ENCODE peak calls at places on chromosome 3, in nine cellular contexts. C is lower leg skin, O is left ventricle myocardium inferior, V is astrocyte, L is colonic mucosa, Z is upper lobe of left lung, Y is dorsolateral prefrontal cortex, K is left lung, I is psoas muscle. A is an unnamed sample.

GRCh38 chr3:123739754-123740153 is 144.4 kb downstream of the MYLK start:
- DNase-seq in V (peak; percentile 89), C (peak; percentile 15), L (no peak), Z (no peak), O (no peak), Y (no peak), I (no peak), K (no peak), A (peak; percentile 70)

GRCh38 chr3:15305366-15305844 is 27.0 kb downstream of the SH3BP5 start:
- DNase-seq in K (no peak), V (peak; percentile 77), C (no peak), I (no peak), Z (no peak), Y (no peak), O (no peak), L (no peak), A (no peak)

GRCh38 chr3:146589899-146590508 is 15.1 kb downstream of the PLSCR5 start:
- DNase-seq in K (no peak), I (no peak), Z (no peak), C (no peak), Y (no peak), L (peak; percentile 29), O (no peak), V (peak; percentile 13), A (peak; percentile 63)

GRCh38 chr3:66268864-66269263 is 48.1 kb downstream of the SLC25A26 start:
- DNase-seq in K (no peak), Z (no peak), O (no peak), L (no peak), V (no peak), Y (no peak), I (no peak), C (no peak), A (no peak)

GRCh38 chr3:193605876-193606275 is 12.9 kb downstream of the OPA1 start:
- DNase-seq in L (peak; percentile 74), K (no peak), I (no peak), Y (no peak), V (peak; percentile 36), O (no peak), Z (no peak), C (no peak), A (peak; percentile 69)

GRCh38 chr3:197787412-197787811 is 3.6 kb upstream of the LRCH3 start:
- DNase-seq in Y (no peak), K (no peak), Z (no peak), I (no peak), V (no peak), O (no peak), L (no peak), C (no peak), A (no peak)

GRCh38 chr3:29285356-29286070 is 4.6 kb downstream of the RBMS3 start:
- DNase-seq in Z (no peak), O (no peak), V (peak; percentile 22), Y (no peak), C (no peak), K (no peak), I (no peak), L (no peak), A (no peak)

GRCh38 chr3:169389925-169390253 is 273.6 kb downstream of the MECOM start:
- DNase-seq in I (no peak), K (no peak), V (no peak), O (no peak), C (no peak), Z (no peak), L (peak; percentile 48), Y (no peak), A (no peak)

GRCh38 chr3:12178091-12178820 is 19.5 kb upstream of the TIMP4 start:
- DNase-seq in Y (no peak), Z (no peak), K (peak; percentile 64), O (peak; percentile 57), L (no peak), I (peak; percentile 52), C (peak; percentile 90), V (peak; percentile 54), A (peak; percentile 49)

GRCh38 chr3:50515565-50516047 is 12.2 kb upstream of the CACNA2D2 start:
- DNase-seq in Y (no peak), Z (no peak), V (no peak), I (peak; percentile 31), C (no peak), K (peak; percentile 40), O (peak; percentile 46), L (peak; percentile 28), A (peak; percentile 25)

GRCh38 chr3:89180334-89180733 is 72.9 kb downstream of the EPHA3 start:
- DNase-seq in I (no peak), L (no peak), O (no peak), Z (no peak), Y (no peak), V (peak; percentile 12), C (no peak), K (no peak), A (peak; percentile 20)

GRCh38 chr3:45906681-45907220 is 20.4 kb downstream of the CCR9 start:
- DNase-seq in C (peak; percentile 21), L (no peak), Z (no peak), V (peak; percentile 78), O (no peak), Y (no peak), K (no peak), I (peak; percentile 43), A (peak; percentile 64)

GRCh38 chr3:57752307-57752706 is 3.8 kb upstream of the SLMAP start:
- DNase-seq in L (peak; percentile 62), V (peak; percentile 73), I (no peak), C (no peak), O (no peak), Z (no peak), K (no peak), Y (no peak), A (no peak)

GRCh38 chr3:195914648-195915473 is 6.5 kb upstream of the TNK2 start:
- DNase-seq in I (peak; percentile 97), C (peak; percentile 99), Y (peak; percentile 96), V (peak; percentile 94), O (peak; percentile 92), K (peak; percentile 92), Z (no peak), L (peak; percentile 94), A (peak; percentile 97)

GRCh38 chr3:135516143-135516542 is 449.4 kb upstream of the PPP2R3A start:
- DNase-seq in Z (no peak), Y (no peak), V (peak; percentile 57), C (no peak), O (no peak), K (no peak), L (no peak), I (no peak), A (peak; percentile 5)

GRCh38 chr3:78086150-78086549 is 1046.3 kb downstream of the ROBO2 start:
- DNase-seq in K (no peak), I (no peak), L (no peak), O (no peak), Y (no peak), Z (no peak), V (peak; percentile 1), C (no peak), A (peak; percentile 18)

DNA sequence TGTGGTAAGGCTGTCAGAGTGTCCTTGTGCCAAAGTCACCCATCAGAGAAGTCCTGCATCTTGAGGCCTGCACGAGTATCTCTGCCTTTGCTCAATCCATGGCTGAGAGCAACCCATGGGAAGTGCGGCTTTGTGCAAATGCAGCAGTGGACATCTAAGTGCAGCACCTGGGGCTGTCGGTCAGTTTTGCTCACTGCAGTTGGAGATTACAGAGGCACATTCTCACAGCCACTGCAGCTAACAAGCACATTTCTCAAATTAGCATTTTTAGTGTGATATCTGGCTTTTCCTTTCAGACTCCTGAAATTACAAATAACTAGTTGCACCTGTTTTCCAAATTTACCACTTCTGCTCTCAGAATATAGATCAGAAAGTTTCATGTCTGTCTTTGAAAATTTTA is 81.5 kb upstream of the DAZL start:
- DNase-seq in C (no peak), Z (no peak), V (no peak), O (no peak), I (no peak), Y (no peak), K (no peak), L (no peak), A (no peak)
- H3K4me3 ChIP-seq in C (no peak overlapping the region), Z (no peak overlapping the region), V (no peak overlapping the region), O (no peak overlapping the region), I (no peak overlapping the region), Y (no peak overlapping the region), K (no peak overlapping the region), L (no peak overlapping the region), A (no peak overlapping the region)

DNA sequence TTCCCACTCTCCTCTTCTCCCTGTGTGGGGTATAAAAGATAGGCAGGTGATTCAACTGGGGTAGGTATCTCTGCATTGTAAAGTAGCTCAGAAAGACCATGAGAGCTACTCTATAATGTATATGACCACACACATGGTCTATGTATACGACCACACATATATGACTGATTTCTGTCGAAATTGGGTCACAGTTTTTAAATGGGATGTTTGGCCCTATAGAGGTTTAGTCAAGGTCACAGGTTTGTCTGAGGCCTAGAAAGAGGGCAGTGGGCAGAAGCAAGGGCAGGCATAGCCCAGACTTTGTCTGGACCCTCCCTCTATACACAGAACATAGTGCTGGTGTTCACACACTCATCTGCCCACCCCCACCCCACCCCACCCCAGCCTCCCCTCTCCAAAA is 4.4 kb downstream of the LAMP3 start:
- DNase-seq in O (no peak), C (no peak), V (no peak), L (no peak), I (no peak), Y (no peak), K (no peak), Z (no peak), A (no peak)
- TF ChIP-seq CTCF in O (no peak), C (no peak), V (no peak), L (no peak), I (no peak), Y (no peak), K (no peak), Z (no peak), A (no peak)

DNA sequence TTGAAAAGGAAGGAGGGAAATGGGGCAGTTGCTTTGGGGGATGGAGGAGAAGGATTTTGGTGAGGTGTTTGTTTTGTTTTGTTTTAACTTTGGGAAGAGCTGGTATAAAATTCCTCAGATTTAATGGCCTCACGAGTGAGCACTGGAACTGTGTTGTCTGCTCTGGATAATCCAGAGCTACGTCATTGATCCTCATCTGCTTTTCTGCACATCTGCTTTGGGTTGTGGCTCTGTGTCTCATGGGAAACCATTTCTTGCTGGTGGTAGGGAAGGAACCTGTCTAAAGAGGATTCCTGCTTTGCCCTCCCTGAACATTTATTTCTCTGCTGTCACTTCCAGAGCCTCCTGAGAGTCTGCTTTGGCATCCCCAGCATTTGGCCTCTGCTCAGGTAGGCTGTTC is 3.1 kb downstream of the SNRK start:
- DNase-seq in V (no peak), O (no peak), I (no peak), L (no peak), Z (no peak), C (no peak), K (no peak), Y (no peak), A (no peak)
- H3K4me3 ChIP-seq in V (no peak overlapping the region), O (peak overlapping the region; percentile 77), I (peak overlapping the region; percentile 80), L (no peak overlapping the region), Z (peak overlapping the region; percentile 70), C (no peak overlapping the region), K (peak overlapping the region; percentile 63), Y (no peak overlapping the region), A (no peak overlapping the region)

GRCh38 chr3:4270726-4271125 is 32.4 kb upstream of the SETMAR start:
- DNase-seq in C (no peak), L (no peak), Z (no peak), K (no peak), V (no peak), O (no peak), I (no peak), Y (no peak), A (no peak)

DNA sequence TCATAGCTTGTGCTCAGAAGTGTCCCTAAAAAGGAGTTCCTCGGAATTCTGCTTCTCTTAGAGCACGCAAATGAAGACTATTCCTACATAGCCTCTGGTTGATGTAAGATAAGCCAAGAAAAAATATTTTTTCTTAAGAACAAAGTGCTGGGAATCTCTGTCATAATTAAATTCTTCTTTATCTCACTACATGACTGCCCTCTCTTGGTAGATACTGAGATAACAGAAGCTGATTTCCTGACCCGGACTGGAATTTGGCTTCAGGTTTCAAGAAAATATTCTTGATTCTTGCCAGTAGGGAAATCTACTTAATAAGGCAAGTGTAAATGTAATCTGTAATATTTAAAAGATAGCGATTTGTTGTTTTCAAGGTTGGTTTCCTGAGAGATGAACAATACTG is 31.3 kb upstream of the SETMAR start:
- DNase-seq in V (peak; percentile 18), K (no peak), Z (no peak), I (no peak), O (no peak), C (no peak), L (no peak), Y (no peak), A (peak; percentile 14)
- TF ChIP-seq CTCF in V (peak; percentile 58), K (peak; percentile 23), Z (no peak), I (peak; percentile 53), O (peak; percentile 57), C (no peak), L (peak; percentile 31), Y (peak; percentile 46), A (peak; percentile 46)

A was measured in brain microvascular endothelial cell.